ENCODE peak calls at places on chromosomes 13 and 19, in six cellular contexts. One of them, this sample, is unnamed.
A peak's percentile ranks its signal among the peaks of the same experiment; 100 is the strongest.

GRCh38 chr19:22528956-22529355 is 105.2 kb upstream of the ZNF492 start:
- DNase-seq in AG09319: no peak
- DNase-seq in activated CD4-positive, alpha-beta T cell treated with anti-CD3 and anti-CD28 coated beads, Interleukin-2, amount 50 U/mL, for 1 hour: no peak
- DNase-seq in activated naive CD8-positive, alpha-beta T cell treated with anti-CD3 and anti-CD28 coated beads, Interleukin-2, amount 10 ng/mL, durations not matched to agents 7 days and 5 days: no peak
- DNase-seq in COR-L47: no peak
- DNase-seq in cerebellar nuclear complex: no peak
- DNase-seq in this sample: no peak

GRCh38 chr13:59566544-59566943 is 597.2 kb downstream of the DIAPH3 start:
- DNase-seq in AG09319: no peak
- DNase-seq in activated CD4-positive, alpha-beta T cell treated with anti-CD3 and anti-CD28 coated beads, Interleukin-2, amount 50 U/mL, for 1 hour: no peak
- DNase-seq in activated naive CD8-positive, alpha-beta T cell treated with anti-CD3 and anti-CD28 coated beads, Interleukin-2, amount 10 ng/mL, durations not matched to agents 7 days and 5 days: no peak
- DNase-seq in COR-L47: no peak
- DNase-seq in cerebellar nuclear complex: no peak
- DNase-seq in this sample: no peak

GRCh38 chr19:16957151-16957662 is 68.4 kb downstream of the F2RL3 start:
- DNase-seq in AG09319: peak; percentile 4
- DNase-seq in activated CD4-positive, alpha-beta T cell treated with anti-CD3 and anti-CD28 coated beads, Interleukin-2, amount 50 U/mL, for 1 hour: no peak
- DNase-seq in activated naive CD8-positive, alpha-beta T cell treated with anti-CD3 and anti-CD28 coated beads, Interleukin-2, amount 10 ng/mL, durations not matched to agents 7 days and 5 days: no peak
- DNase-seq in COR-L47: no peak
- DNase-seq in cerebellar nuclear complex: no peak
- DNase-seq in this sample: peak; percentile 36

GRCh38 chr19:18501351-18501750 is 20.5 kb downstream of the ELL start:
- DNase-seq in AG09319: no peak
- DNase-seq in activated CD4-positive, alpha-beta T cell treated with anti-CD3 and anti-CD28 coated beads, Interleukin-2, amount 50 U/mL, for 1 hour: no peak
- DNase-seq in activated naive CD8-positive, alpha-beta T cell treated with anti-CD3 and anti-CD28 coated beads, Interleukin-2, amount 10 ng/mL, durations not matched to agents 7 days and 5 days: no peak
- DNase-seq in COR-L47: no peak
- DNase-seq in cerebellar nuclear complex: no peak
- DNase-seq in this sample: no peak

GRCh38 chr19:21158523-21159135 is 16.8 kb downstream of the ZNF431 start:
- DNase-seq in AG09319: no peak
- DNase-seq in activated CD4-positive, alpha-beta T cell treated with anti-CD3 and anti-CD28 coated beads, Interleukin-2, amount 50 U/mL, for 1 hour: no peak
- DNase-seq in activated naive CD8-positive, alpha-beta T cell treated with anti-CD3 and anti-CD28 coated beads, Interleukin-2, amount 10 ng/mL, durations not matched to agents 7 days and 5 days: no peak
- DNase-seq in COR-L47: no peak
- DNase-seq in cerebellar nuclear complex: no peak
- DNase-seq in this sample: no peak

GRCh38 chr13:33381906-33382305 is 96.4 kb upstream of the STARD13 start:
- DNase-seq in AG09319: no peak
- DNase-seq in activated CD4-positive, alpha-beta T cell treated with anti-CD3 and anti-CD28 coated beads, Interleukin-2, amount 50 U/mL, for 1 hour: no peak
- DNase-seq in activated naive CD8-positive, alpha-beta T cell treated with anti-CD3 and anti-CD28 coated beads, Interleukin-2, amount 10 ng/mL, durations not matched to agents 7 days and 5 days: no peak
- DNase-seq in COR-L47: no peak
- DNase-seq in cerebellar nuclear complex: no peak
- DNase-seq in this sample: no peak

GRCh38 chr13:102878491-102878890 is 32.7 kb downstream of the ERCC5 start:
- DNase-seq in AG09319: peak; percentile 2
- DNase-seq in activated CD4-positive, alpha-beta T cell treated with anti-CD3 and anti-CD28 coated beads, Interleukin-2, amount 50 U/mL, for 1 hour: no peak
- DNase-seq in activated naive CD8-positive, alpha-beta T cell treated with anti-CD3 and anti-CD28 coated beads, Interleukin-2, amount 10 ng/mL, durations not matched to agents 7 days and 5 days: no peak
- DNase-seq in COR-L47: no peak
- DNase-seq in cerebellar nuclear complex: no peak
- DNase-seq in this sample: no peak

GRCh38 chr13:52961196-52961845 is 67.3 kb upstream of the OLFM4 start:
- DNase-seq in AG09319: no peak
- DNase-seq in activated CD4-positive, alpha-beta T cell treated with anti-CD3 and anti-CD28 coated beads, Interleukin-2, amount 50 U/mL, for 1 hour: no peak
- DNase-seq in activated naive CD8-positive, alpha-beta T cell treated with anti-CD3 and anti-CD28 coated beads, Interleukin-2, amount 10 ng/mL, durations not matched to agents 7 days and 5 days: no peak
- DNase-seq in COR-L47: no peak
- DNase-seq in cerebellar nuclear complex: no peak
- DNase-seq in this sample: no peak

GRCh38 chr13:50126378-50127016 is 111.3 kb downstream of the KCNRG start:
- DNase-seq in AG09319: no peak
- DNase-seq in activated CD4-positive, alpha-beta T cell treated with anti-CD3 and anti-CD28 coated beads, Interleukin-2, amount 50 U/mL, for 1 hour: no peak
- DNase-seq in activated naive CD8-positive, alpha-beta T cell treated with anti-CD3 and anti-CD28 coated beads, Interleukin-2, amount 10 ng/mL, durations not matched to agents 7 days and 5 days: no peak
- DNase-seq in COR-L47: no peak
- DNase-seq in cerebellar nuclear complex: no peak
- DNase-seq in this sample: peak; percentile 67

GRCh38 chr19:13143135-13143534 is 7.0 kb downstream of the STX10 start:
- DNase-seq in AG09319: peak; percentile 78
- DNase-seq in activated CD4-positive, alpha-beta T cell treated with anti-CD3 and anti-CD28 coated beads, Interleukin-2, amount 50 U/mL, for 1 hour: no peak
- DNase-seq in activated naive CD8-positive, alpha-beta T cell treated with anti-CD3 and anti-CD28 coated beads, Interleukin-2, amount 10 ng/mL, durations not matched to agents 7 days and 5 days: no peak
- DNase-seq in COR-L47: no peak
- DNase-seq in cerebellar nuclear complex: no peak
- DNase-seq in this sample: no peak

GRCh38 chr19:15265849-15266248 is 33.6 kb upstream of the EPHX3 start:
- DNase-seq in AG09319: peak; percentile 94
- DNase-seq in activated CD4-positive, alpha-beta T cell treated with anti-CD3 and anti-CD28 coated beads, Interleukin-2, amount 50 U/mL, for 1 hour: no peak
- DNase-seq in activated naive CD8-positive, alpha-beta T cell treated with anti-CD3 and anti-CD28 coated beads, Interleukin-2, amount 10 ng/mL, durations not matched to agents 7 days and 5 days: no peak
- DNase-seq in COR-L47: peak; percentile 95
- DNase-seq in cerebellar nuclear complex: no peak
- DNase-seq in this sample: no peak

GRCh38 chr19:47225746-47226425 is 5.1 kb downstream of the BBC3 start:
- DNase-seq in AG09319: peak; percentile 78
- DNase-seq in activated CD4-positive, alpha-beta T cell treated with anti-CD3 and anti-CD28 coated beads, Interleukin-2, amount 50 U/mL, for 1 hour: peak; percentile 86
- DNase-seq in activated naive CD8-positive, alpha-beta T cell treated with anti-CD3 and anti-CD28 coated beads, Interleukin-2, amount 10 ng/mL, durations not matched to agents 7 days and 5 days: peak; percentile 94
- DNase-seq in COR-L47: peak; percentile 90
- DNase-seq in cerebellar nuclear complex: no peak
- DNase-seq in this sample: peak; percentile 88

GRCh38 chr19:28980236-28980868 is 232.6 kb downstream of the UQCRFS1 start:
- DNase-seq in AG09319: no peak
- DNase-seq in activated CD4-positive, alpha-beta T cell treated with anti-CD3 and anti-CD28 coated beads, Interleukin-2, amount 50 U/mL, for 1 hour: no peak
- DNase-seq in activated naive CD8-positive, alpha-beta T cell treated with anti-CD3 and anti-CD28 coated beads, Interleukin-2, amount 10 ng/mL, durations not matched to agents 7 days and 5 days: no peak
- DNase-seq in COR-L47: no peak
- DNase-seq in cerebellar nuclear complex: no peak
- DNase-seq in this sample: peak; percentile 16

GRCh38 chr19:56958428-56958827 is 117.9 kb upstream of the PEG3 start:
- DNase-seq in AG09319: no peak
- DNase-seq in activated CD4-positive, alpha-beta T cell treated with anti-CD3 and anti-CD28 coated beads, Interleukin-2, amount 50 U/mL, for 1 hour: no peak
- DNase-seq in activated naive CD8-positive, alpha-beta T cell treated with anti-CD3 and anti-CD28 coated beads, Interleukin-2, amount 10 ng/mL, durations not matched to agents 7 days and 5 days: no peak
- DNase-seq in COR-L47: no peak
- DNase-seq in cerebellar nuclear complex: no peak
- DNase-seq in this sample: no peak

GRCh38 chr19:12163841-12164240 is 945 bp downstream of the ZNF136 start:
- DNase-seq in AG09319: no peak
- DNase-seq in activated CD4-positive, alpha-beta T cell treated with anti-CD3 and anti-CD28 coated beads, Interleukin-2, amount 50 U/mL, for 1 hour: no peak
- DNase-seq in activated naive CD8-positive, alpha-beta T cell treated with anti-CD3 and anti-CD28 coated beads, Interleukin-2, amount 10 ng/mL, durations not matched to agents 7 days and 5 days: no peak
- DNase-seq in COR-L47: no peak
- DNase-seq in cerebellar nuclear complex: no peak
- DNase-seq in this sample: no peak

GRCh38 chr19:6761053-6761676 is 6.1 kb downstream of the SH2D3A start:
- DNase-seq in AG09319: no peak
- DNase-seq in activated CD4-positive, alpha-beta T cell treated with anti-CD3 and anti-CD28 coated beads, Interleukin-2, amount 50 U/mL, for 1 hour: no peak
- DNase-seq in activated naive CD8-positive, alpha-beta T cell treated with anti-CD3 and anti-CD28 coated beads, Interleukin-2, amount 10 ng/mL, durations not matched to agents 7 days and 5 days: no peak
- DNase-seq in COR-L47: no peak
- DNase-seq in cerebellar nuclear complex: no peak
- DNase-seq in this sample: peak; percentile 55

GRCh38 chr13:40508112-40508511 is 158.3 kb downstream of the FOXO1 start:
- DNase-seq in AG09319: peak; percentile 15
- DNase-seq in activated CD4-positive, alpha-beta T cell treated with anti-CD3 and anti-CD28 coated beads, Interleukin-2, amount 50 U/mL, for 1 hour: no peak
- DNase-seq in activated naive CD8-positive, alpha-beta T cell treated with anti-CD3 and anti-CD28 coated beads, Interleukin-2, amount 10 ng/mL, durations not matched to agents 7 days and 5 days: no peak
- DNase-seq in COR-L47: no peak
- DNase-seq in cerebellar nuclear complex: no peak
- DNase-seq in this sample: no peak

GRCh38 chr19:24065243-24065642 is 21.7 kb upstream of the ZNF254 start:
- DNase-seq in AG09319: no peak
- DNase-seq in activated CD4-positive, alpha-beta T cell treated with anti-CD3 and anti-CD28 coated beads, Interleukin-2, amount 50 U/mL, for 1 hour: no peak
- DNase-seq in activated naive CD8-positive, alpha-beta T cell treated with anti-CD3 and anti-CD28 coated beads, Interleukin-2, amount 10 ng/mL, durations not matched to agents 7 days and 5 days: no peak
- DNase-seq in COR-L47: no peak
- DNase-seq in cerebellar nuclear complex: no peak
- DNase-seq in this sample: no peak

GRCh38 chr13:24135674-24136300 is 24.7 kb upstream of the SPATA13 start:
- DNase-seq in AG09319: peak; percentile 22
- DNase-seq in activated CD4-positive, alpha-beta T cell treated with anti-CD3 and anti-CD28 coated beads, Interleukin-2, amount 50 U/mL, for 1 hour: no peak
- DNase-seq in activated naive CD8-positive, alpha-beta T cell treated with anti-CD3 and anti-CD28 coated beads, Interleukin-2, amount 10 ng/mL, durations not matched to agents 7 days and 5 days: no peak
- DNase-seq in COR-L47: no peak
- DNase-seq in cerebellar nuclear complex: no peak
- DNase-seq in this sample: no peak

GRCh38 chr19:38206928-38207327 is 17.1 kb downstream of the DPF1 start:
- DNase-seq in AG09319: no peak
- DNase-seq in activated CD4-positive, alpha-beta T cell treated with anti-CD3 and anti-CD28 coated beads, Interleukin-2, amount 50 U/mL, for 1 hour: no peak
- DNase-seq in activated naive CD8-positive, alpha-beta T cell treated with anti-CD3 and anti-CD28 coated beads, Interleukin-2, amount 10 ng/mL, durations not matched to agents 7 days and 5 days: no peak
- DNase-seq in COR-L47: no peak
- DNase-seq in cerebellar nuclear complex: no peak
- DNase-seq in this sample: no peak

This sample was measured in T47D.